ENCODE peak calls at places on chromosomes 12 and 14, in four cellular contexts. W is K562; K is stimulated activated CD8-positive, alpha-beta memory T cell treated with anti-CD3 and anti-CD28 coated beads, Interleukin-12 subunit alpha, Interleukin-12 subunit beta, amount 100 ng/mL, for 4 hours; T is hypothalamus. C is an unnamed sample.

GRCh38 chr12:108430245-108430644 is 84.8 kb upstream of the FICD start:
- DNase-seq in K (no peak), W (no peak), T (no peak), C (peak)

GRCh38 chr12:94427520-94428381 is 31.9 kb downstream of the CEP83 start:
- DNase-seq in K (no peak), W (no peak), T (no peak), C (peak)

GRCh38 chr14:37668646-37669045 is 73.2 kb downstream of the TTC6 start:
- DNase-seq in W (no peak), T (no peak), K (no peak), C (no peak)

GRCh38 chr14:51818748-51819386 is 41.5 kb upstream of the GNG2 start:
- DNase-seq in W (no peak), K (no peak), T (no peak), C (peak)

GRCh38 chr12:65891219-65891618 is 66.9 kb downstream of the HMGA2 start:
- DNase-seq in T (no peak), K (no peak), W (no peak), C (no peak)

GRCh38 chr12:49232940-49233841 is 31.7 kb upstream of the TUBA1C start:
- DNase-seq in K (no peak), W (peak), T (peak), C (peak)

GRCh38 chr12:94145231-94145979 is 3.0 kb upstream of the PLXNC1 start:
- DNase-seq in K (no peak), W (peak), T (no peak), C (peak)

GRCh38 chr12:3962661-3963483 is 89.7 kb upstream of the PARP11 start:
- DNase-seq in W (no peak), T (no peak), K (peak), C (no peak)

GRCh38 chr14:100084591-100084990 is 19.4 kb downstream of the EVL start:
- DNase-seq in W (no peak), T (no peak), K (no peak), C (no peak)

GRCh38 chr14:105149146-105149781 is 19.3 kb downstream of the JAG2 start:
- DNase-seq in W (no peak), K (no peak), T (no peak), C (no peak)

GRCh38 chr14:26401170-26401968 is 196.5 kb downstream of the NOVA1 start:
- DNase-seq in W (no peak), K (no peak), T (no peak), C (peak)

GRCh38 chr14:69303086-69303485 is 43.1 kb downstream of the GALNT16 start:
- DNase-seq in W (no peak), K (no peak), T (no peak), C (no peak)

GRCh38 chr12:116244001-116244400 is 33.5 kb downstream of the MED13L start:
- DNase-seq in K (no peak), T (no peak), W (no peak), C (no peak)

GRCh38 chr14:90536092-90536491 is 139.3 kb downstream of the CALM1 start:
- DNase-seq in T (peak), K (no peak), W (no peak), C (no peak)

GRCh38 chr12:112900298-112901145 is 6.2 kb upstream of the OAS1 start:
- DNase-seq in T (no peak), K (no peak), W (peak), C (peak)

GRCh38 chr12:92718483-92718985 is 15.7 kb downstream of the PLEKHG7 start:
- DNase-seq in W (no peak), K (no peak), T (no peak), C (no peak)

GRCh38 chr12:24482882-24483604 is 465.9 kb downstream of the BCAT1 start:
- DNase-seq in W (no peak), K (no peak), T (no peak), C (peak)

GRCh38 chr12:131025939-131026702 is 72.4 kb downstream of the ADGRD1 start:
- DNase-seq in K (no peak), T (no peak), W (peak), C (no peak)

GRCh38 chr14:20934148-20934762 is 21.0 kb upstream of the RNASE2 start:
- DNase-seq in T (peak), W (peak), K (no peak), C (no peak)

GRCh38 chr12:50573271-50573670 is 68.5 kb downstream of the DIP2B start:
- DNase-seq in T (no peak), W (no peak), K (no peak), C (no peak)

GRCh38 chr14:65211341-65211987 is 109.1 kb upstream of the MAX start:
- DNase-seq in W (no peak), T (no peak), K (no peak), C (no peak)

C was measured in NCI-H1105 treated with DMSO at 0.1 percent for 48 hours.